ENCODE peak calls at places on chromosomes 2 and 18, in eight cellular contexts. One of them, this sample, is unnamed. For H3K36me3, the result is how much of the 10 kb centered on the place peaks cover.

GRCh38 chr2:199219551-199219950 is 238.2 kb downstream of the SATB2 start:
- ATAC-seq in Panc1: no peak
- ATAC-seq in upper lobe of left lung: no peak
- ATAC-seq in HCT116: no peak
- ATAC-seq in HepG2: no peak
- ATAC-seq in GM23338: no peak
- ATAC-seq in K562: no peak
- ATAC-seq in GM12878: no peak
- ATAC-seq in this sample: no peak

GRCh38 chr2:142824756-142825155 is 52.7 kb upstream of the KYNU start:
- ATAC-seq in Panc1: no peak
- ATAC-seq in upper lobe of left lung: no peak
- ATAC-seq in HCT116: no peak
- ATAC-seq in HepG2: no peak
- ATAC-seq in GM23338: no peak
- ATAC-seq in K562: no peak
- ATAC-seq in GM12878: no peak
- ATAC-seq in this sample: no peak

GRCh38 chr2:150548527-150548926 is 61.1 kb upstream of the RND3 start:
- ATAC-seq in Panc1: no peak
- ATAC-seq in upper lobe of left lung: no peak
- ATAC-seq in HCT116: peak
- ATAC-seq in HepG2: peak
- ATAC-seq in GM23338: peak
- ATAC-seq in K562: peak
- ATAC-seq in GM12878: peak
- ATAC-seq in this sample: no peak

GRCh38 chr2:194443926-194444325 is 1213.1 kb upstream of the SLC39A10 start:
- ATAC-seq in Panc1: no peak
- ATAC-seq in upper lobe of left lung: no peak
- ATAC-seq in HCT116: no peak
- ATAC-seq in HepG2: no peak
- ATAC-seq in GM23338: no peak
- ATAC-seq in K562: no peak
- ATAC-seq in GM12878: no peak
- ATAC-seq in this sample: no peak

GRCh38 chr2:158381205-158381604 is 75.3 kb downstream of the CCDC148 start:
- ATAC-seq in Panc1: no peak
- ATAC-seq in upper lobe of left lung: no peak
- ATAC-seq in HCT116: peak
- ATAC-seq in HepG2: no peak
- ATAC-seq in GM23338: no peak
- ATAC-seq in K562: peak
- ATAC-seq in GM12878: no peak
- ATAC-seq in this sample: no peak

GRCh38 chr18:36889742-36890141 is 60.8 kb downstream of the KIAA1328 start:
- ATAC-seq in Panc1: no peak
- ATAC-seq in upper lobe of left lung: no peak
- ATAC-seq in HCT116: no peak
- ATAC-seq in HepG2: no peak
- ATAC-seq in GM23338: no peak
- ATAC-seq in K562: no peak
- ATAC-seq in GM12878: no peak
- ATAC-seq in this sample: no peak

GRCh38 chr2:237733677-237734300 is 64.8 kb upstream of the RBM44 start:
- ATAC-seq in Panc1: peak
- ATAC-seq in upper lobe of left lung: no peak
- ATAC-seq in HCT116: no peak
- ATAC-seq in HepG2: peak
- ATAC-seq in GM23338: peak
- ATAC-seq in K562: no peak
- ATAC-seq in GM12878: no peak
- ATAC-seq in this sample: peak

GRCh38 chr2:205701509-205701908 is 19.2 kb downstream of the NRP2 start:
- ATAC-seq in Panc1: no peak
- ATAC-seq in upper lobe of left lung: no peak
- ATAC-seq in HCT116: no peak
- ATAC-seq in HepG2: no peak
- ATAC-seq in GM23338: no peak
- ATAC-seq in K562: no peak
- ATAC-seq in GM12878: no peak
- ATAC-seq in this sample: no peak

GRCh38 chr2:20534913-20535801 is 88.3 kb downstream of the RHOB start:
- ATAC-seq in Panc1: peak
- ATAC-seq in upper lobe of left lung: no peak
- ATAC-seq in HCT116: no peak
- ATAC-seq in HepG2: no peak
- ATAC-seq in GM23338: no peak
- ATAC-seq in K562: no peak
- ATAC-seq in GM12878: no peak
- ATAC-seq in this sample: no peak

GRCh38 chr18:5729983-5730699 is 165.2 kb downstream of the TMEM200C start:
- ATAC-seq in Panc1: no peak
- ATAC-seq in upper lobe of left lung: peak
- ATAC-seq in HCT116: no peak
- ATAC-seq in HepG2: no peak
- ATAC-seq in GM23338: no peak
- ATAC-seq in K562: no peak
- ATAC-seq in GM12878: no peak
- ATAC-seq in this sample: peak

GRCh38 chr2:120867290-120868231 is 131.9 kb downstream of the GLI2 start:
- ATAC-seq in Panc1: no peak
- ATAC-seq in upper lobe of left lung: peak
- ATAC-seq in HCT116: peak
- ATAC-seq in HepG2: peak
- ATAC-seq in GM23338: peak
- ATAC-seq in K562: peak
- ATAC-seq in GM12878: no peak
- ATAC-seq in this sample: peak

GRCh38 chr2:218805627-218806026 is 23.7 kb downstream of the CYP27A1 start:
- ATAC-seq in Panc1: peak
- ATAC-seq in upper lobe of left lung: peak
- ATAC-seq in HCT116: no peak
- ATAC-seq in HepG2: peak
- ATAC-seq in GM23338: peak
- ATAC-seq in K562: peak
- ATAC-seq in GM12878: peak
- ATAC-seq in this sample: peak

GRCh38 chr2:78982638-78983330 is 42.7 kb upstream of the REG3G start:
- ATAC-seq in Panc1: no peak
- ATAC-seq in upper lobe of left lung: no peak
- ATAC-seq in HCT116: no peak
- ATAC-seq in HepG2: no peak
- ATAC-seq in GM23338: no peak
- ATAC-seq in K562: no peak
- ATAC-seq in GM12878: no peak
- ATAC-seq in this sample: no peak

GRCh38 chr2:27690052-27690451 is 26.4 kb downstream of the SLC4A1AP start:
- ATAC-seq in Panc1: no peak
- ATAC-seq in upper lobe of left lung: no peak
- ATAC-seq in HCT116: no peak
- ATAC-seq in HepG2: no peak
- ATAC-seq in GM23338: no peak
- ATAC-seq in K562: no peak
- ATAC-seq in GM12878: no peak
- ATAC-seq in this sample: no peak

GRCh38 chr2:6685447-6685846 is 180.3 kb downstream of the CMPK2 start:
- ATAC-seq in Panc1: no peak
- ATAC-seq in upper lobe of left lung: no peak
- ATAC-seq in HCT116: no peak
- ATAC-seq in HepG2: no peak
- ATAC-seq in GM23338: no peak
- ATAC-seq in K562: no peak
- ATAC-seq in GM12878: no peak
- ATAC-seq in this sample: no peak

GRCh38 chr2:239790721-239791120 is 234.4 kb downstream of the NDUFA10 start:
- ATAC-seq in Panc1: no peak
- ATAC-seq in upper lobe of left lung: no peak
- ATAC-seq in HCT116: no peak
- ATAC-seq in HepG2: peak
- ATAC-seq in GM23338: no peak
- ATAC-seq in K562: no peak
- ATAC-seq in GM12878: no peak
- ATAC-seq in this sample: no peak

GRCh38 chr2:239792649-239793010 is 232.5 kb downstream of the NDUFA10 start:
- ATAC-seq in Panc1: no peak
- ATAC-seq in upper lobe of left lung: no peak
- ATAC-seq in HCT116: no peak
- ATAC-seq in HepG2: peak
- ATAC-seq in GM23338: no peak
- ATAC-seq in K562: no peak
- ATAC-seq in GM12878: no peak
- ATAC-seq in this sample: no peak

GRCh38 chr2:239791727-239792648 is 233.2 kb downstream of the NDUFA10 start:
- ATAC-seq in Panc1: peak
- ATAC-seq in upper lobe of left lung: no peak
- ATAC-seq in HCT116: no peak
- ATAC-seq in HepG2: peak
- ATAC-seq in GM23338: peak
- ATAC-seq in K562: no peak
- ATAC-seq in GM12878: no peak
- ATAC-seq in this sample: no peak

GRCh38 chr2:239789711-239790110 is 235.4 kb downstream of the NDUFA10 start:
- ATAC-seq in Panc1: no peak
- ATAC-seq in upper lobe of left lung: no peak
- ATAC-seq in HCT116: no peak
- ATAC-seq in HepG2: no peak
- ATAC-seq in GM23338: no peak
- ATAC-seq in K562: no peak
- ATAC-seq in GM12878: no peak
- ATAC-seq in this sample: no peak

GRCh38 chr2:239790313-239790712 is 234.8 kb downstream of the NDUFA10 start:
- ATAC-seq in Panc1: no peak
- ATAC-seq in upper lobe of left lung: no peak
- ATAC-seq in HCT116: no peak
- ATAC-seq in HepG2: no peak
- ATAC-seq in GM23338: no peak
- ATAC-seq in K562: no peak
- ATAC-seq in GM12878: no peak
- ATAC-seq in this sample: no peak
- TF ChIP-seq CTCF in Panc1: no peak
- TF ChIP-seq CTCF in upper lobe of left lung: no peak
- TF ChIP-seq CTCF in HCT116: no peak
- TF ChIP-seq CTCF in HepG2: no peak
- TF ChIP-seq CTCF in GM23338: no peak
- TF ChIP-seq CTCF in K562: no peak
- TF ChIP-seq CTCF in GM12878: no peak
- TF ChIP-seq CTCF in this sample: no peak

GRCh38 chr18:44759925-44760342 is 79.2 kb downstream of the SETBP1 start:
- ATAC-seq in Panc1: no peak
- ATAC-seq in upper lobe of left lung: no peak
- ATAC-seq in HCT116: no peak
- ATAC-seq in HepG2: no peak
- ATAC-seq in GM23338: no peak
- ATAC-seq in K562: no peak
- ATAC-seq in GM12878: peak
- ATAC-seq in this sample: no peak
- TF ChIP-seq POLR2AphosphoS5 in Panc1: no peak
- TF ChIP-seq POLR2AphosphoS5 in upper lobe of left lung: no peak
- TF ChIP-seq POLR2AphosphoS5 in HCT116: no peak
- TF ChIP-seq POLR2AphosphoS5 in HepG2: no peak
- TF ChIP-seq POLR2AphosphoS5 in GM23338: no peak
- TF ChIP-seq POLR2AphosphoS5 in K562: no peak
- TF ChIP-seq POLR2AphosphoS5 in GM12878: peak
- TF ChIP-seq POLR2AphosphoS5 in this sample: no peak

GRCh38 chr18:4672152-4672551 is 217.0 kb upstream of the DLGAP1 start:
- ATAC-seq in Panc1: no peak
- ATAC-seq in upper lobe of left lung: no peak
- ATAC-seq in HCT116: no peak
- ATAC-seq in HepG2: no peak
- ATAC-seq in GM23338: no peak
- ATAC-seq in K562: no peak
- ATAC-seq in GM12878: peak
- ATAC-seq in this sample: no peak
- H3K36me3 ChIP-seq in Panc1: under half
- H3K36me3 ChIP-seq in upper lobe of left lung: under half
- H3K36me3 ChIP-seq in HCT116: under half
- H3K36me3 ChIP-seq in HepG2: under half
- H3K36me3 ChIP-seq in GM23338: under half
- H3K36me3 ChIP-seq in K562: under half
- H3K36me3 ChIP-seq in GM12878: under half
- H3K36me3 ChIP-seq in this sample: under half

GRCh38 chr18:69839989-69840388 is 107.7 kb downstream of the CD226 start:
- ATAC-seq in Panc1: no peak
- ATAC-seq in upper lobe of left lung: peak
- ATAC-seq in HCT116: no peak
- ATAC-seq in HepG2: no peak
- ATAC-seq in GM23338: no peak
- ATAC-seq in K562: no peak
- ATAC-seq in GM12878: no peak
- ATAC-seq in this sample: no peak

GRCh38 chr18:69843047-69843446 is 104.6 kb downstream of the CD226 start:
- ATAC-seq in Panc1: no peak
- ATAC-seq in upper lobe of left lung: no peak
- ATAC-seq in HCT116: no peak
- ATAC-seq in HepG2: no peak
- ATAC-seq in GM23338: no peak
- ATAC-seq in K562: no peak
- ATAC-seq in GM12878: no peak
- ATAC-seq in this sample: no peak

GRCh38 chr18:69844656-69845055 is 103.0 kb downstream of the CD226 start:
- ATAC-seq in Panc1: no peak
- ATAC-seq in upper lobe of left lung: no peak
- ATAC-seq in HCT116: no peak
- ATAC-seq in HepG2: no peak
- ATAC-seq in GM23338: no peak
- ATAC-seq in K562: no peak
- ATAC-seq in GM12878: no peak
- ATAC-seq in this sample: no peak

GRCh38 chr18:69840445-69840844 is 107.2 kb downstream of the CD226 start:
- ATAC-seq in Panc1: no peak
- ATAC-seq in upper lobe of left lung: no peak
- ATAC-seq in HCT116: no peak
- ATAC-seq in HepG2: no peak
- ATAC-seq in GM23338: no peak
- ATAC-seq in K562: no peak
- ATAC-seq in GM12878: no peak
- ATAC-seq in this sample: no peak

DNA sequence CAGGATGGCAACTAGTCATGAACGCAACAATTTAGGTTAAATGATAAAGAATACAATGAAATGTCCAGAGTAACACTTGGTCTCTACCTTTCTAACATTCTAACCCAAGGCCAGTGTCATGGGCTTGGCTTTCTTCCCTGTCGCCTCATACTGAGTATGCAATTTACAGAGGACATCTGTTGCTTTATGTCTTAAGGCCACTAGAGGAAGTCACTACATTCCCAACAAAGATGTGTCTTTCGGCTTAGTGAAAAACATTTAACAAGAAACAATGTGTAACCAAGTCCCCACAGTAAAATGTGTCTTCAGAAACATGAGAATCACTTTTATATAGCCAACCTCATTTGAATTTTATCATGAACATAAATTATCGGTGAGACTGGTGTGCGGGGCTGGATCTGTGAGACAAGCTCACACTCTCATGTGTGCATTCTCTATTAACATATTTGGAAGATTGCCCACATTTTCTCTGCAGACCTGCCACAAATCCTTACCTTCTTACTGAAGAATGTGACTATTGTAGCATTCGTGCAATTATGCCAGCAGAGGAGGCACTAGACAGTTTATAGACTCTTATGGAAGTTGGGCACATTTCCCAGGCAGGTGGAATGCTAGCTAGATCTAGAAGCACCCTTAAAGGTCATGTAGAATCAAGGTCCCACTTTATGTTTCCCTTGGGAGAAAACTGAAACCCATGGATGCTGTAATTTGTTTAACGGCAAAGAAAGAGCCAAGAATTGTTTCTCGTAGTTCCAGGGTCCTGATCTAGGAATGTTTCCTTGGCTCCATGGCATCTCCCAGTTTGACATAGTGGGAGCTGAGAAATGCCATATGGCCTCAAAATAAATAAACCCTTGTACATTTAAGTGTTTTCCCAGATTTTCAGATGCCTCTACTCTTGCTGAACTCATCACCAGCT is 101.8 kb downstream of the CD226 start:
- ATAC-seq in Panc1: no peak
- ATAC-seq in upper lobe of left lung: no peak
- ATAC-seq in HCT116: peak
- ATAC-seq in HepG2: peak
- ATAC-seq in GM23338: peak
- ATAC-seq in K562: no peak
- ATAC-seq in GM12878: peak
- ATAC-seq in this sample: no peak
- TF ChIP-seq CTCF in Panc1: peak
- TF ChIP-seq CTCF in upper lobe of left lung: no peak
- TF ChIP-seq CTCF in HCT116: peak
- TF ChIP-seq CTCF in HepG2: no peak
- TF ChIP-seq CTCF in GM23338: peak
- TF ChIP-seq CTCF in K562: peak
- TF ChIP-seq CTCF in GM12878: peak
- TF ChIP-seq CTCF in this sample: no peak